ENCODE peak calls at places on chromosomes 6 and 20, in five cellular contexts. W, A, C, L and X are unnamed samples.

GRCh38 chr6:157206359-157206815 is 116.9 kb downstream of the TMEM242 start:
- DNase-seq in W (no peak), A (no peak), C (no peak), L (no peak), X (no peak)

GRCh38 chr20:8853805-8854338 is 215.0 kb upstream of the PLCB4 start:
- DNase-seq in W (peak), A (peak), C (peak), L (peak), X (peak)

GRCh38 chr6:76803038-76803580 is 660.2 kb downstream of the HTR1B start:
- DNase-seq in W (no peak), A (no peak), C (no peak), L (no peak), X (no peak)

GRCh38 chr6:35524380-35525020 is 11.8 kb upstream of the TULP1 start:
- DNase-seq in W (no peak), A (no peak), C (no peak), L (no peak), X (no peak)

GRCh38 chr6:84825461-84825860 is 61.1 kb upstream of the TBX18 start:
- DNase-seq in W (no peak), A (no peak), C (peak), L (peak), X (no peak)

GRCh38 chr6:166237611-166238010 is 70.0 kb upstream of the TBXT start:
- DNase-seq in W (no peak), A (peak), C (no peak), L (no peak), X (no peak)

GRCh38 chr20:44720994-44721784 is 6.0 kb downstream of the CCN5 start:
- DNase-seq in W (no peak), A (peak), C (no peak), L (no peak), X (no peak)

GRCh38 chr20:50129662-50130345 is 16.9 kb upstream of the UBE2V1 start:
- DNase-seq in W (no peak), A (no peak), C (no peak), L (peak), X (no peak)

GRCh38 chr6:166743415-166743814 is 116.4 kb upstream of the RPS6KA2 start:
- DNase-seq in W (peak), A (no peak), C (no peak), L (no peak), X (no peak)

GRCh38 chr6:90179190-90180169 is 117.2 kb downstream of the BACH2 start:
- DNase-seq in W (no peak), A (no peak), C (no peak), L (peak), X (no peak)

GRCh38 chr6:152462716-152463115 is 174.4 kb downstream of the SYNE1 start:
- DNase-seq in W (no peak), A (no peak), C (no peak), L (no peak), X (no peak)

GRCh38 chr20:13469262-13469661 is 169.5 kb downstream of the TASP1 start:
- DNase-seq in W (no peak), A (no peak), C (no peak), L (no peak), X (no peak)

DNA sequence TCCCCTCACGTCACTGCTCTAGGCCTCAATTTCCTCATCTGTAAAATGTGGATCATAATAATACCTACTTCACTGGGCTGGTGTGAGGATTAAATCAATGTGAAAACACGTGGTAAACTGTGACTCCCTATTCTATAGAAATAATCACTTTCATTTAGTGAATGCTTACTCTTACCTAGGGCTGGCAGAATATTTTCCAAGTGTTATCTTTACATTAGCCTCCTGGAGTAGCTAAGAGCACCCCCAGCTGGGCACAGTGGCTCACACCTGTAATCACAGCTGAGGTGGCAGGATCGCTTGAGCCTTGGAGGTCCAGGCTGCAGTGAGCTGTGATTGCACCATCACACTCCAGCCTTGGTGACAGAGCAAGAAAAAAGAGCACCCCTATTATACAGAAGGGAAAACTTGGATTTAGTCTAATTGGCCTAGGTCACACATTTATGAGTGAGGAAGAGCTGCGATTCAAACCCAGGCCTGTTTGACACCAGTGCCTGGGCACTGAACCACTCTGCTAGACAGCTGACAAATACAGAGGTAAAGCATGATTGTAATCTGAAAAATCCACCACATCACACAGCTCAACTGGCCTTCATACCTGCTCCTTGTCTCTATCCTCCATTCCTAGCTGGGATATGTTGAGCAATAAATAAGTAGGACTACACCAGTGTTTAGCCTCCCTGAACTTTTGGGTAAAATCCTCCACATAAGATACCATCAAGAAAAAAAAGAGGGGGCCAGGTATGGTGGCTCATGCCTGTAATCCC is 1.4 kb upstream of the SNTA1 start:
- DNase-seq in W (peak), A (no peak), C (no peak), L (peak), X (no peak)
- TF ChIP-seq CTCF in W (no peak), A (peak), C (peak), L (peak), X (peak)

GRCh38 chr20:57007171-57007540 is 259.3 kb downstream of the BMP7 start:
- DNase-seq in W (no peak), A (no peak), C (no peak), L (no peak), X (no peak)
- H3K4me3 ChIP-seq in W (no peak), A (no peak), C (no peak), L (no peak), X (no peak)

DNA sequence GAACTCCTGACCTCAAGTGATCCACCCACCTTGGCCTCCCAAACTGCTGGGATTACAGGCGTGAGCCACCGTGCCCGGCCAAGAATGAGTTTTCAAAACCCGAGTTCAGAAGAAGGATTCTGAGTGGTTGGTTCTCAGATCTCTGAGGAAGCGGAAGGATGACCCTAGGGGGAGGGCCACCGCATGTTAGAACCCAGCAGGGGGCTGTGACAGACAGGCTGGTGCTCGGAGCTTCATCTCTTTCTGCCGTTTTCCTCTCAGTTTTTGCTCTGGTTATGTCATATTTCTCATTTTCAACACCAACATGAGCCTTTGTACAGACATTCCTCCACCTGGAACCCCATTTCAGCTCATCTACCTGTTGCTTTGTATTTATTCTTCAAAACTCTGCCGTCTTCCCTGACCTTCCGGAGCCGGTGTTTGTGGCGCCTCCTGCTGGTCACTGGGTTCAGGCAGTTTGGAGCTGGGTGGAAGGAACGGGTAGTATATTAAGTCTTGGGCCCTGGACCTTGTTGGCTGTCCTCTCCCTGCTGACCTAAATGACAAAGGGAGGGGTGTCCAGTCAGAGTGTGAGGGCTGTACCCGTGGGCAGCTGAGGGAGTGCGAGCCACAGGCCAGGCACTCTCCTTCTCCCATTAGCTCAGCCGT is at the start of gene DEFB123:
- DNase-seq in W (no peak), A (no peak), C (no peak), L (peak), X (no peak)
- TF ChIP-seq CTCF in W (no peak), A (peak), C (peak), L (peak), X (peak)

GRCh38 chr20:25053207-25054132 is 4.5 kb downstream of the ACSS1 start:
- DNase-seq in W (no peak), A (no peak), C (no peak), L (no peak), X (no peak)

GRCh38 chr20:25050501-25051350 is 7.2 kb downstream of the ACSS1 start:
- DNase-seq in W (no peak), A (no peak), C (no peak), L (no peak), X (no peak)

GRCh38 chr20:25051386-25052155 is 6.4 kb downstream of the ACSS1 start:
- DNase-seq in W (no peak), A (no peak), C (no peak), L (no peak), X (no peak)

GRCh38 chr20:25054133-25054820 is 3.7 kb downstream of the ACSS1 start:
- DNase-seq in W (no peak), A (no peak), C (no peak), L (no peak), X (no peak)

DNA sequence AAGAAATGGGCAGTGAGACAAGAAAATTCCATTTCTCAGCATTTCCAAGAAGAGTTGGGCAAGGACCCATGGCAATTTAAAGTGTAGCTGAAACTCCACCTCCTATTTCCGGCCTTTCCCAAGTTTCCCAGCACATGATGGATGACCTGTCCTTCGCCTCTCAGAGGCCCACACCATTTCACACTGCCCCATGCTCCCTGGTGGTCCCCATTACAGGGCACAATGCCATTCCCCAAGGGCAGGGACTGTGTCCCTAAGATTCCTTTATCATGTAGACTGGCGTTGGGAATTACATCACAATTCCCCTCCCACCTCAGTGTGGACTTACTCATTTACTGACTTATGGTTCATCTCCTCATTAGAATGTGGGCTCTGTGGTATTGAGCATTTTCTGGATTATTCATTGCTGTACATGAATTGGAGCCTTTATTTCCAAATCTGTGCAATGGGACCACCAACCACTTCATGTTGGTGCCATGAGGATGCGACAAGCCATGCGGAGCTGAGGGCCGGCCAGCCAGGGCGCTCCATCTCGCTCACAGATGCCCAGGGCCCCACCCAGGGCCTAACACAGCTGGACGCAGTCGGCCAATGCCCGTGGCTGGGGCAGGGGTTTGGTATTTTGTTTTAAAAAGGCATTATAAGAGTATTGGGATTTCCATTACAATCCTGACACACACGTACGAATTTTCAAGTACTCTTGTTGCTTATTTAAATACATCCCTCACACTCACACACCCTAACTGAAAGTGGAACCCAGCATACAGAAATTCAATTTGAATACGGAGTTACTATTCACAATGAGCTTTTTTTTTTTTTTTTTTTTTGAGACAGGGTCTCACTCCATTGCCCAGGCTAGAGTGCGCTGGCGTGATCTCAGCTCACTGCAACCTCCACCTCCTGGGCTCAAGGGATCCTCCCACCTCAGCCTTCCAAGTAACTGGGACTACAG is 5.4 kb downstream of the ACSS1 start:
- DNase-seq in W (no peak), A (no peak), C (no peak), L (no peak), X (no peak)
- H3K4me3 ChIP-seq in W (no peak), A (no peak), C (no peak), L (no peak), X (no peak)